ENCODE peak calls at places on chromosomes 5 and 9, in five cellular contexts. One of them, this sample, is unnamed.
A peak's percentile ranks its signal among the peaks of the same experiment; 100 is the strongest.

GRCh38 chr9:4119778-4120554 is 179.9 kb downstream of the GLIS3 start:
- DNase-seq in stimulated activated CD4-positive, alpha-beta T cell treated with anti-CD3 and anti-CD28 coated beads, TNF-alpha, amount 100 ng/mL, for 1 hour: no peak
- DNase-seq in body of pancreas: no peak
- DNase-seq in caudate nucleus: no peak
- DNase-seq in stimulated activated naive CD4-positive, alpha-beta T cell: no peak
- DNase-seq in this sample: no peak

GRCh38 chr5:67619235-67619634 is 422.6 kb upstream of the CD180 start:
- DNase-seq in caudate nucleus: no peak
- DNase-seq in body of pancreas: no peak
- DNase-seq in stimulated activated CD4-positive, alpha-beta T cell treated with anti-CD3 and anti-CD28 coated beads, TNF-alpha, amount 100 ng/mL, for 1 hour: no peak
- DNase-seq in stimulated activated naive CD4-positive, alpha-beta T cell: no peak
- DNase-seq in this sample: no peak

GRCh38 chr9:127450170-127450830 is 906 bp downstream of the RPL12 start:
- DNase-seq in caudate nucleus: no peak
- DNase-seq in stimulated activated naive CD4-positive, alpha-beta T cell: no peak
- DNase-seq in body of pancreas: no peak
- DNase-seq in stimulated activated CD4-positive, alpha-beta T cell treated with anti-CD3 and anti-CD28 coated beads, TNF-alpha, amount 100 ng/mL, for 1 hour: no peak
- DNase-seq in this sample: no peak

GRCh38 chr9:100587375-100587774 is 9.5 kb downstream of the CAVIN4 start:
- DNase-seq in caudate nucleus: no peak
- DNase-seq in stimulated activated CD4-positive, alpha-beta T cell treated with anti-CD3 and anti-CD28 coated beads, TNF-alpha, amount 100 ng/mL, for 1 hour: no peak
- DNase-seq in stimulated activated naive CD4-positive, alpha-beta T cell: no peak
- DNase-seq in body of pancreas: no peak
- DNase-seq in this sample: no peak

GRCh38 chr9:4837768-4838546 is 45.2 kb downstream of the RCL1 start:
- DNase-seq in caudate nucleus: peak; percentile 19
- DNase-seq in stimulated activated CD4-positive, alpha-beta T cell treated with anti-CD3 and anti-CD28 coated beads, TNF-alpha, amount 100 ng/mL, for 1 hour: no peak
- DNase-seq in stimulated activated naive CD4-positive, alpha-beta T cell: no peak
- DNase-seq in body of pancreas: no peak
- DNase-seq in this sample: no peak

GRCh38 chr9:22124263-22125011 is 115.3 kb upstream of the CDKN2B start:
- DNase-seq in stimulated activated CD4-positive, alpha-beta T cell treated with anti-CD3 and anti-CD28 coated beads, TNF-alpha, amount 100 ng/mL, for 1 hour: no peak
- DNase-seq in body of pancreas: peak; percentile 35
- DNase-seq in caudate nucleus: no peak
- DNase-seq in stimulated activated naive CD4-positive, alpha-beta T cell: no peak
- DNase-seq in this sample: peak; percentile 26

GRCh38 chr5:16656561-16657191 is 39.9 kb upstream of the RETREG1 start:
- DNase-seq in body of pancreas: no peak
- DNase-seq in stimulated activated naive CD4-positive, alpha-beta T cell: no peak
- DNase-seq in stimulated activated CD4-positive, alpha-beta T cell treated with anti-CD3 and anti-CD28 coated beads, TNF-alpha, amount 100 ng/mL, for 1 hour: no peak
- DNase-seq in caudate nucleus: no peak
- DNase-seq in this sample: no peak

GRCh38 chr5:1552469-1553255 is 28.9 kb upstream of the LPCAT1 start:
- DNase-seq in body of pancreas: no peak
- DNase-seq in stimulated activated naive CD4-positive, alpha-beta T cell: no peak
- DNase-seq in caudate nucleus: peak; percentile 85
- DNase-seq in stimulated activated CD4-positive, alpha-beta T cell treated with anti-CD3 and anti-CD28 coated beads, TNF-alpha, amount 100 ng/mL, for 1 hour: no peak
- DNase-seq in this sample: peak; percentile 43

GRCh38 chr9:110030632-110031031 is 177.3 kb downstream of the C9orf152 start:
- DNase-seq in stimulated activated CD4-positive, alpha-beta T cell treated with anti-CD3 and anti-CD28 coated beads, TNF-alpha, amount 100 ng/mL, for 1 hour: no peak
- DNase-seq in stimulated activated naive CD4-positive, alpha-beta T cell: no peak
- DNase-seq in body of pancreas: no peak
- DNase-seq in caudate nucleus: no peak
- DNase-seq in this sample: no peak

GRCh38 chr9:34079181-34079580 is 30.5 kb upstream of the UBAP2 start:
- DNase-seq in stimulated activated naive CD4-positive, alpha-beta T cell: no peak
- DNase-seq in stimulated activated CD4-positive, alpha-beta T cell treated with anti-CD3 and anti-CD28 coated beads, TNF-alpha, amount 100 ng/mL, for 1 hour: no peak
- DNase-seq in caudate nucleus: no peak
- DNase-seq in body of pancreas: no peak
- DNase-seq in this sample: no peak

GRCh38 chr5:174732040-174733020 is 7.9 kb downstream of the MSX2 start:
- DNase-seq in stimulated activated naive CD4-positive, alpha-beta T cell: no peak
- DNase-seq in caudate nucleus: no peak
- DNase-seq in body of pancreas: no peak
- DNase-seq in stimulated activated CD4-positive, alpha-beta T cell treated with anti-CD3 and anti-CD28 coated beads, TNF-alpha, amount 100 ng/mL, for 1 hour: no peak
- DNase-seq in this sample: no peak

GRCh38 chr5:57902035-57902434 is 419.4 kb upstream of the ACTBL2 start:
- DNase-seq in caudate nucleus: no peak
- DNase-seq in stimulated activated naive CD4-positive, alpha-beta T cell: no peak
- DNase-seq in stimulated activated CD4-positive, alpha-beta T cell treated with anti-CD3 and anti-CD28 coated beads, TNF-alpha, amount 100 ng/mL, for 1 hour: no peak
- DNase-seq in body of pancreas: no peak
- DNase-seq in this sample: no peak

GRCh38 chr9:27131731-27132130 is 22.7 kb downstream of the TEK start:
- DNase-seq in caudate nucleus: no peak
- DNase-seq in stimulated activated naive CD4-positive, alpha-beta T cell: no peak
- DNase-seq in body of pancreas: no peak
- DNase-seq in stimulated activated CD4-positive, alpha-beta T cell treated with anti-CD3 and anti-CD28 coated beads, TNF-alpha, amount 100 ng/mL, for 1 hour: no peak
- DNase-seq in this sample: no peak

GRCh38 chr5:368162-369084 is 46.9 kb downstream of the AHRR start:
- DNase-seq in stimulated activated CD4-positive, alpha-beta T cell treated with anti-CD3 and anti-CD28 coated beads, TNF-alpha, amount 100 ng/mL, for 1 hour: no peak
- DNase-seq in stimulated activated naive CD4-positive, alpha-beta T cell: no peak
- DNase-seq in body of pancreas: no peak
- DNase-seq in caudate nucleus: no peak
- DNase-seq in this sample: no peak

GRCh38 chr9:82606071-82606470 is 456.9 kb downstream of the RASEF start:
- DNase-seq in stimulated activated CD4-positive, alpha-beta T cell treated with anti-CD3 and anti-CD28 coated beads, TNF-alpha, amount 100 ng/mL, for 1 hour: no peak
- DNase-seq in body of pancreas: no peak
- DNase-seq in caudate nucleus: no peak
- DNase-seq in stimulated activated naive CD4-positive, alpha-beta T cell: no peak
- DNase-seq in this sample: no peak

GRCh38 chr9:33750307-33750838 is 45.0 kb upstream of the PRSS3 start:
- DNase-seq in stimulated activated CD4-positive, alpha-beta T cell treated with anti-CD3 and anti-CD28 coated beads, TNF-alpha, amount 100 ng/mL, for 1 hour: no peak
- DNase-seq in caudate nucleus: no peak
- DNase-seq in body of pancreas: no peak
- DNase-seq in stimulated activated naive CD4-positive, alpha-beta T cell: no peak
- DNase-seq in this sample: no peak

GRCh38 chr5:125036494-125036893 is 290.1 kb upstream of the ZNF608 start:
- DNase-seq in stimulated activated naive CD4-positive, alpha-beta T cell: no peak
- DNase-seq in caudate nucleus: no peak
- DNase-seq in stimulated activated CD4-positive, alpha-beta T cell treated with anti-CD3 and anti-CD28 coated beads, TNF-alpha, amount 100 ng/mL, for 1 hour: no peak
- DNase-seq in body of pancreas: no peak
- DNase-seq in this sample: no peak

GRCh38 chr9:99003308-99003707 is 59.6 kb downstream of the COL15A1 start:
- DNase-seq in stimulated activated naive CD4-positive, alpha-beta T cell: no peak
- DNase-seq in body of pancreas: no peak
- DNase-seq in stimulated activated CD4-positive, alpha-beta T cell treated with anti-CD3 and anti-CD28 coated beads, TNF-alpha, amount 100 ng/mL, for 1 hour: no peak
- DNase-seq in caudate nucleus: no peak
- DNase-seq in this sample: no peak

GRCh38 chr9:127448112-127448805 is 2.9 kb downstream of the RPL12 start:
- DNase-seq in stimulated activated CD4-positive, alpha-beta T cell treated with anti-CD3 and anti-CD28 coated beads, TNF-alpha, amount 100 ng/mL, for 1 hour: no peak
- DNase-seq in caudate nucleus: no peak
- DNase-seq in stimulated activated naive CD4-positive, alpha-beta T cell: no peak
- DNase-seq in body of pancreas: no peak
- DNase-seq in this sample: no peak

GRCh38 chr9:104361207-104361606 is 142.9 kb upstream of the OR13F1 start:
- DNase-seq in stimulated activated naive CD4-positive, alpha-beta T cell: no peak
- DNase-seq in caudate nucleus: no peak
- DNase-seq in stimulated activated CD4-positive, alpha-beta T cell treated with anti-CD3 and anti-CD28 coated beads, TNF-alpha, amount 100 ng/mL, for 1 hour: no peak
- DNase-seq in body of pancreas: no peak
- DNase-seq in this sample: no peak

GRCh38 chr5:177350776-177351391 is 584 bp downstream of the LMAN2 start:
- DNase-seq in stimulated activated naive CD4-positive, alpha-beta T cell: no peak
- DNase-seq in caudate nucleus: no peak
- DNase-seq in body of pancreas: no peak
- DNase-seq in stimulated activated CD4-positive, alpha-beta T cell treated with anti-CD3 and anti-CD28 coated beads, TNF-alpha, amount 100 ng/mL, for 1 hour: no peak
- DNase-seq in this sample: no peak

GRCh38 chr5:9924614-9925013 is 294.5 kb upstream of the TAS2R1 start:
- DNase-seq in caudate nucleus: no peak
- DNase-seq in stimulated activated naive CD4-positive, alpha-beta T cell: no peak
- DNase-seq in body of pancreas: no peak
- DNase-seq in stimulated activated CD4-positive, alpha-beta T cell treated with anti-CD3 and anti-CD28 coated beads, TNF-alpha, amount 100 ng/mL, for 1 hour: no peak
- DNase-seq in this sample: no peak

This sample was measured in NCI-H187.